ENCODE peak calls at places on chromosomes 6 and 20, in seven cellular contexts. K is CD4-positive, alpha-beta T cell; B is B cell; S is choroid plexus epithelial cell; T is thoracic aorta; G is GM12865; V is lower lobe of right lung. Q is an unnamed sample.

GRCh38 chr6:74731204-74731603 is 474.6 kb downstream of the COL12A1 start:
- DNase-seq in K (no peak), B (no peak), S (peak), V (no peak), T (no peak), G (no peak), Q (no peak)

GRCh38 chr20:54339093-54339492 is 131.2 kb downstream of the PFDN4 start:
- DNase-seq in B (no peak), T (no peak), G (no peak), S (no peak), K (no peak), V (no peak), Q (no peak)

GRCh38 chr6:63567966-63568365 is 4.3 kb upstream of the LOC128125822 start:
- DNase-seq in S (no peak), K (no peak), G (no peak), B (no peak), V (no peak), T (no peak), Q (no peak)

GRCh38 chr6:109257494-109257893 is 124.8 kb downstream of the CD164 start:
- DNase-seq in V (no peak), K (no peak), T (no peak), G (no peak), B (no peak), S (no peak), Q (no peak)

GRCh38 chr6:143061597-143062385 is 1.1 kb downstream of the AIG1 start:
- DNase-seq in K (no peak), S (no peak), V (no peak), B (no peak), G (no peak), T (no peak), Q (no peak)

GRCh38 chr6:39555136-39555535 is 170.1 kb downstream of the KIF6 start:
- DNase-seq in S (no peak), B (no peak), V (no peak), K (no peak), T (no peak), G (no peak), Q (no peak)

GRCh38 chr6:87436435-87436834 is 28.7 kb downstream of the CFAP206 start:
- DNase-seq in G (peak), T (no peak), K (peak), S (peak), B (peak), V (no peak), Q (peak)

GRCh38 chr20:10550204-10551118 is 115.4 kb downstream of the SLX4IP start:
- DNase-seq in T (no peak), V (no peak), G (peak), S (no peak), B (no peak), K (no peak), Q (no peak)

GRCh38 chr6:30837432-30837831 is 46.9 kb upstream of the DDR1 start:
- DNase-seq in G (no peak), T (no peak), V (no peak), B (no peak), K (no peak), S (no peak), Q (no peak)

GRCh38 chr6:81844686-81845085 is 92.2 kb upstream of the TENT5A start:
- DNase-seq in V (no peak), G (no peak), T (no peak), S (no peak), K (no peak), B (no peak), Q (no peak)

GRCh38 chr20:20216941-20217340 is 151.0 kb upstream of the INSM1 start:
- DNase-seq in K (no peak), S (no peak), B (no peak), G (no peak), T (no peak), V (no peak), Q (no peak)

GRCh38 chr6:36197739-36198221 is 1.2 kb downstream of the BRPF3 start:
- DNase-seq in B (no peak), T (no peak), V (no peak), S (no peak), G (peak), K (no peak), Q (no peak)

GRCh38 chr6:286681-287499 is 5.4 kb upstream of the DUSP22 start:
- DNase-seq in B (peak), G (peak), T (no peak), V (no peak), S (no peak), K (no peak), Q (no peak)

GRCh38 chr20:34579936-34580587 is 21.5 kb downstream of the MAP1LC3A start:
- DNase-seq in S (no peak), T (no peak), V (no peak), B (no peak), G (peak), K (no peak), Q (no peak)

DNA sequence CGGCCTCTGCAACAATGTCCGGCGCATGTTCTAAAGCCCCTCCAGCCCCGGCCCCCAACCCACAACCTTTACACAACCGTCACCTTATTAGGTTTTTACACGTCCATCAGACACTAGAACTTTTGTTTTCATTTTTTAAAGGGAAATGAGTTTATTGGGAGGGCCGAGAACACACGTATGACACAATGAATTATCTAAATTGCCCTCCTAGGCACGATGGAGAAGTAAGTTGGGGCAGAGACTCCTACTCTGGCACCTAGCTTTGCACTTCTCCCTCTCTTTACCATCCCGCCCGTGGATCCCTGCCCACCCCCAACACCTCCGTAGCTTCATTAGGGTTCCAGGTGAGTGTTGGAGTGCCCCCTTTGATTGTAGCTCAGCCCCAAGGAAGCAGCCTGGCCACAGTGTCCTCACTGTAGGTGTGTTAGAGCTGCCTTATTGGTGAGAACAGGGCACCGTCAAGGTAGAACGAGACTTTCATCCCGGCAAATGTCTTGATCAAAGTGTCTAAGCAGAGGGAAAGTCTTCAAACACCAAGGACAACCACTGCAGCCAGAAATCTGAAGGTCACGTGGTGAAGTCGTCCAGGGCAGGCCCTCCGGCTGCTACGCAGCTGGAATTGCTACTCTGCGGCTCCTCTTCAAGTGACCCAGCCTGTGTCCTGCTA is 1.4 kb upstream of the DLL1 start:
- DNase-seq in T (no peak), K (no peak), B (no peak), G (no peak), V (no peak), S (no peak), Q (no peak)
- TF ChIP-seq CTCF in T (no peak), K (no peak), B (no peak), G (no peak), V (no peak), S (no peak), Q (no peak)

DNA sequence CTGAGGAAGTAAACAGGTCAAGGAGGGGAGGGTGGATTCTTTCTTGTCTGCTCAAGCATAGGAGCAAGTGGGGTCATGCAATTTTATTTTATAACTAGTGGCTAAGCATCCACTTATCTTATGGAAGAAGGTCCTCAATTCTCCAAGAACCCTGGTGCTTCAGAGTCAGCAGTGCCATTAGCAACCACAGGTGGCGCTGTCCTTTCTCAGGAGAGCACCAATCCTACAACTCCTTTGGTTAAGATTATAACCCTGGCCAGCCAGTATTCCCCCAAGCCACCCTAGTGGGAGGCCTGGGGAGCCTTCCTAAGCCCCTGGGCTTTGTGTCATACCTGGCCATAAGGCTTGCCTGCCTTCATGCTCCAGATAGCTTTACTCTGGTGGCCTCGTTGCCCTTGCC is 60.7 kb downstream of the PCSK2 start:
- DNase-seq in K (no peak), T (no peak), B (no peak), S (no peak), G (no peak), V (no peak), Q (no peak)
- TF ChIP-seq CTCF in K (no peak), T (no peak), B (no peak), S (no peak), G (peak), V (no peak), Q (peak)

GRCh38 chr20:62212309-62212708 is 7.8 kb downstream of the HRH3 start:
- DNase-seq in S (no peak), K (no peak), G (no peak), B (no peak), T (no peak), V (no peak), Q (no peak)

GRCh38 chr20:62215020-62215990 is 4.8 kb downstream of the HRH3 start:
- DNase-seq in T (no peak), K (no peak), V (no peak), S (no peak), G (no peak), B (no peak), Q (no peak)

GRCh38 chr20:62211769-62212288 is 8.2 kb downstream of the HRH3 start:
- DNase-seq in S (no peak), V (no peak), G (no peak), B (no peak), K (no peak), T (no peak), Q (no peak)

GRCh38 chr20:62215991-62216635 is 4.0 kb downstream of the HRH3 start:
- DNase-seq in G (no peak), V (no peak), S (no peak), T (no peak), B (no peak), K (no peak), Q (no peak)

GRCh38 chr20:62214067-62214466 is 6.0 kb downstream of the HRH3 start:
- DNase-seq in K (no peak), V (no peak), G (no peak), T (no peak), B (no peak), S (no peak), Q (no peak)
- TF ChIP-seq CTCF in K (no peak), V (no peak), G (no peak), T (no peak), B (no peak), S (no peak), Q (no peak)

GRCh38 chr6:10617008-10617696 is 77.3 kb downstream of the C6orf52 start:
- DNase-seq in T (no peak), S (no peak), G (no peak), V (peak), K (no peak), B (no peak), Q (no peak)

GRCh38 chr6:10626154-10626741 is 68.2 kb downstream of the C6orf52 start:
- DNase-seq in B (no peak), G (peak), K (no peak), V (no peak), T (no peak), S (no peak), Q (no peak)

GRCh38 chr6:10618409-10618808 is 76.0 kb downstream of the C6orf52 start:
- DNase-seq in K (no peak), B (no peak), G (no peak), T (no peak), S (no peak), V (no peak), Q (no peak)

GRCh38 chr6:10621227-10621626 is 73.2 kb downstream of the C6orf52 start:
- DNase-seq in K (no peak), G (no peak), B (no peak), V (no peak), S (no peak), T (no peak), Q (no peak)

GRCh38 chr6:10621847-10622246 is 72.6 kb downstream of the C6orf52 start:
- DNase-seq in S (no peak), V (no peak), K (no peak), G (no peak), T (no peak), B (no peak), Q (no peak)
- TF ChIP-seq CTCF in S (no peak), V (no peak), K (no peak), G (no peak), T (no peak), B (no peak), Q (no peak)

GRCh38 chr6:53112404-53112803 is 36.2 kb downstream of the GCM1 start:
- DNase-seq in S (no peak), T (no peak), V (peak), G (no peak), B (no peak), K (no peak), Q (no peak)
- TF ChIP-seq CTCF in S (no peak), T (no peak), V (no peak), G (no peak), B (no peak), K (no peak), Q (no peak)

GRCh38 chr6:146931214-146931613 is 273.0 kb upstream of the STXBP5 start:
- DNase-seq in B (no peak), V (no peak), S (peak), T (no peak), K (no peak), G (no peak), Q (no peak)
- TF ChIP-seq CTCF in B (no peak), V (no peak), S (peak), T (no peak), K (peak), G (no peak), Q (no peak)

GRCh38 chr6:6788394-6789020 is 200.0 kb downstream of the LY86 start:
- DNase-seq in B (no peak), K (no peak), T (no peak), S (peak), G (peak), V (no peak), Q (no peak)
- TF ChIP-seq CTCF in B (peak), K (no peak), T (peak), S (peak), G (peak), V (peak), Q (peak)

DNA sequence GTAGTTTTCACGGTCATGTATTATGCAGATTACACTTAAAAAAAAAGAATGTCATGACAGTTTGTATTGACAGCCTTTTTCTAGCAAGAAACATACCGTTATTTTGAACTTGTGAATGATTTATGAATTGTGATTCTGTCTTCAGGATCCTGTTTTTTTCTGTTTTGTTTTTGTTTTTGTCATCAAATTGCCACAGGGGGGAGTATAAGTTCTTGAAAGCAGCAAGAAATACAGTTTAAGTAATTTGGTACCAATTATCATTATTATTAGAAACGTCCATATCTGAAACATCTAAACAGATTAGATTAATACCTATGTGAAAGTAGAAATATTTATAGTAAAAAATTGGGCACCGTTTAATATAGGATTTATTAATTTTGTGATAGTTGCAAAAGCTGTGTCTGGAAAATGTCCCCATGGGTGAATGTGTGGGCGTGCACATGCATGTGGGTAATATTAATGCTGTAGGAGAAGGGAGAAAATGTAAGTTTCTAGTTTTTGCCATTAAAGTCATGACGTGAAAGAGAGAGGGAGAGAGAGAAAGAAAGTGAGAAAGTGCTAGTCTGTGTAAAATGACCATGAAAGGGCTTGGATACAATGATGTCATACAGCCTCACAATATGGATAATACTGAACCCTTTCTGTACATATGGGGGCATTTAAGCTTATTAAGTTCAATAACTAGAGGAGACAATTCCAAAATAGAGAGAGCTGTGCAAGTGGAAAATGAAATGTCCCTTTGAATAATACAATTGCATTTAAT is 9.4 kb upstream of the CCN2 start:
- DNase-seq in B (no peak), T (no peak), V (no peak), S (peak), G (no peak), K (no peak), Q (no peak)
- TF ChIP-seq CTCF in B (peak), T (no peak), V (no peak), S (peak), G (peak), K (no peak), Q (peak)

GRCh38 chr20:33339515-33340058 is 56.6 kb downstream of the BPIFB1 start:
- DNase-seq in T (no peak), K (no peak), G (no peak), B (no peak), V (no peak), S (no peak), Q (peak)
- TF ChIP-seq CTCF in T (no peak), K (no peak), G (no peak), B (no peak), V (no peak), S (no peak), Q (no peak)